ENCODE peak calls at places on chromosomes 16 and 17, in four cellular contexts. J, M, D and A are unnamed samples.

GRCh38 chr17:61275395-61275794 is 124.2 kb upstream of the TBX2 start:
- DNase-seq in J (no peak), M (no peak), D (no peak), A (no peak)

GRCh38 chr16:57566436-57566835 is 24.0 kb downstream of the ADGRG5 start:
- DNase-seq in J (no peak), M (no peak), D (no peak), A (no peak)

GRCh38 chr17:40312131-40312731 is 3.3 kb downstream of the RARA start:
- DNase-seq in J (peak), M (no peak), D (no peak), A (no peak)

GRCh38 chr16:80084614-80085013 is 456.2 kb upstream of the DYNLRB2 start:
- DNase-seq in J (no peak), M (no peak), D (peak), A (no peak)

GRCh38 chr16:1918890-1919679 is 870 bp upstream of the HS3ST6 start:
- DNase-seq in J (no peak), M (no peak), D (no peak), A (no peak)

GRCh38 chr17:2799653-2800052 is 3.4 kb downstream of the RAP1GAP2 start:
- DNase-seq in J (no peak), M (no peak), D (no peak), A (no peak)

GRCh38 chr17:16345565-16345964 is 7.7 kb downstream of the CENPV start:
- DNase-seq in J (no peak), M (no peak), D (no peak), A (no peak)

GRCh38 chr17:56523042-56523441 is 70.5 kb upstream of the NOG start:
- DNase-seq in J (no peak), M (no peak), D (no peak), A (no peak)

GRCh38 chr17:81406117-81406953 is 11.1 kb downstream of the BAHCC1 start:
- DNase-seq in J (no peak), M (no peak), D (no peak), A (no peak)
- H3K4me3 ChIP-seq in J (no peak), M (no peak), D (no peak), A (no peak)

GRCh38 chr16:68375801-68376536 is 65.2 kb downstream of the PRMT7 start:
- DNase-seq in J (no peak), M (no peak), D (no peak), A (no peak)
- H3K4me3 ChIP-seq in J (no peak), M (no peak), D (no peak), A (no peak)

GRCh38 chr16:69087161-69087581 is 18.3 kb upstream of the HAS3 start:
- DNase-seq in J (no peak), M (peak), D (no peak), A (no peak)
- H3K4me3 ChIP-seq in J (no peak), M (peak), D (no peak), A (no peak)

DNA sequence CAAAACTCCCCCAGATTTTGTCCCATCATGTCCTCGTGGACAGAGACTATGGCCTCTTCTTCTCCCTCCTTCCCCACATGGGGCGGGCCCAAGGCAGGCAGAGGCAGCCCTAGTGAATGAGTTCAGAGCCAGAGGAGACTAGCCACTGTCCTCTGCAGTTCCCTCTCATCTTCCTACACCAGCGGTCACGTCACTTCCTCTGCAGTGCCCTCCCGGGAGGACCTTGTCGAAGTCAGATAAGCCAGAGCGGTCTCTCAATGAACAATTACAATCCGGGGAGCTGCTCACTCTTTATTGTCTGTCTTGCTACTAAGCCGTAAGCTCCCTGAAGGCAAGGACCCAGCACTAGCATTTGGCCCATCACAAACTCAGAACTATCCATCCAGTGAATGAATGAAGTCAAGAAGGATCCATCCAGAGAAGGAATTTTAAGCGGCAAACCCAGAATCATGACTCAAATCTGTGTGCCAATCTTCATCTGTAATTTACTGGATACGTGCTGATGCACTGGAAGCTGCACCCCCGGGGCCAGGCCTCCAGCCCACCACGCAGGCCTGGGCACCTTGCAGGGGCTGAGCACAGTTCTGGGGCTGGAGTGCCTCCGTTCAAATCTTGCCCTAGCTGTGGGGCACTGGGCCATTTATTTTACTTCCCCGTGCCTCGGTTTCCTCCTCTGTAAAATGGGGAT is 18.1 kb downstream of the ZNF423 start:
- DNase-seq in J (no peak), M (no peak), D (no peak), A (no peak)
- H3K4me3 ChIP-seq in J (no peak), M (no peak), D (no peak), A (no peak)

GRCh38 chr16:88390760-88391496 is 8.2 kb downstream of the ZNF469 start:
- DNase-seq in J (no peak), M (no peak), D (no peak), A (no peak)
- H3K4me3 ChIP-seq in J (no peak), M (no peak), D (no peak), A (no peak)

GRCh38 chr16:11799509-11800384 is 2.7 kb upstream of the ZC3H7A start:
- DNase-seq in J (peak), M (no peak), D (no peak), A (no peak)
- H3K4me3 ChIP-seq in J (no peak), M (peak), D (no peak), A (no peak)

GRCh38 chr16:12406158-12406557 is 397.5 kb downstream of the CPPED1 start:
- DNase-seq in J (no peak), M (no peak), D (no peak), A (no peak)

GRCh38 chr16:12405083-12405482 is 398.6 kb downstream of the CPPED1 start:
- DNase-seq in J (no peak), M (no peak), D (no peak), A (no peak)

GRCh38 chr16:12398736-12399047 is 405.0 kb downstream of the CPPED1 start:
- DNase-seq in J (no peak), M (no peak), D (no peak), A (no peak)

GRCh38 chr16:12406840-12407690 is 396.6 kb downstream of the CPPED1 start:
- DNase-seq in J (no peak), M (no peak), D (peak), A (no peak)

DNA sequence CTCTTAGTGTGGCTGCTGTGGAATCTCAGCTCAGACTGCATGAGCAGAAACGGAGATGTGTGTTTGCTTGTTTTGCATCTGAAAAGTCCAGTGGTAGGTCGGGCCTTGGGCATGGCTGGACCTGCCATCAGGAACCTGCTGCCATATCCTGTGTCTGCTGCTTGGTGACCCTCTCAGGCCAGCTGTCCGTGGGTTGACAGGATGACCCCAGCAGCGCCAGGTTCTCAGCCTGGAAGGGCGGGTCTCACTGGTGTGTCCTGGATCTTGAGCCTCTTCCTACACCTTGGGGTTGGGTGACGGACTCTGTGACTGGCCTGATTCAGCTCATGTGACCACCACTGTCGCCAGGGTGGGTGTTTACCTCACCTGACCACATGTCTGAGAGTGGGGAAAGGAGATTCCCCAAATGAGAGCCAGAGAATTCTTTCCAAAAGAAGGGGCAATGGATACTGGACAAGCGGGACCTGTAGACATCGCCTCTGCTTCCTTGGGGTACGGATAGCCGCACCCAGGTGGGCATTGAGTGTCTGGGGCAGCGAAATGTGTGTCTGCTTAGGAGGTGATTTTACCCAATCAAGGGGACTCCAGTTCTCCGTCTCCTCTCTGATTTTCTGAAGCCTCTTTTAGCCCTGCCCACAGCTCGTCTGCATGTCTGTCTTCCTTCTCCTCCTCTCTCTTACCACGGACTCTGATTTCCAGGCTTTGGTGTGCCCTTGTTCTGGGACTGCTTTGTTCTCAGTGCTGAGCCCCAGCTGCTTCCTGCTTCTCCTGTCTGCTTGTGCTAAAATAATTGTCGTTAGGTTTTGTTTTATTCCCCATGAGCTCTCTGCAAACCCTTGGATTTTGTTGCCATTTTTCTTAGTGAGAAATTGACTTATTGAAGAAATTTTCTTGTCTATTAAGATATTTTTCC is 399.7 kb downstream of the CPPED1 start:
- DNase-seq in J (no peak), M (no peak), D (no peak), A (no peak)
- H3K4me3 ChIP-seq in J (no peak), M (no peak), D (no peak), A (no peak)

GRCh38 chr16:28494141-28494851 is at the start of gene APOBR:
- DNase-seq in J (no peak), M (peak), D (no peak), A (no peak)
- H3K4me3 ChIP-seq in J (peak), M (peak), D (no peak), A (no peak)

GRCh38 chr16:24537474-24538337 is 1.7 kb upstream of the RBBP6 start:
- DNase-seq in J (no peak), M (no peak), D (no peak), A (no peak)
- H3K4me3 ChIP-seq in J (no peak), M (no peak), D (no peak), A (no peak)

GRCh38 chr17:38578229-38578628 is 27.5 kb downstream of the SRCIN1 start:
- DNase-seq in J (no peak), M (no peak), D (no peak), A (no peak)

GRCh38 chr17:38579934-38580333 is 25.8 kb downstream of the SRCIN1 start:
- DNase-seq in J (no peak), M (peak), D (no peak), A (no peak)

GRCh38 chr17:38577244-38577643 is 28.5 kb downstream of the SRCIN1 start:
- DNase-seq in J (no peak), M (no peak), D (no peak), A (no peak)

GRCh38 chr17:38577645-38578173 is 28.0 kb downstream of the SRCIN1 start:
- DNase-seq in J (no peak), M (no peak), D (no peak), A (no peak)

DNA sequence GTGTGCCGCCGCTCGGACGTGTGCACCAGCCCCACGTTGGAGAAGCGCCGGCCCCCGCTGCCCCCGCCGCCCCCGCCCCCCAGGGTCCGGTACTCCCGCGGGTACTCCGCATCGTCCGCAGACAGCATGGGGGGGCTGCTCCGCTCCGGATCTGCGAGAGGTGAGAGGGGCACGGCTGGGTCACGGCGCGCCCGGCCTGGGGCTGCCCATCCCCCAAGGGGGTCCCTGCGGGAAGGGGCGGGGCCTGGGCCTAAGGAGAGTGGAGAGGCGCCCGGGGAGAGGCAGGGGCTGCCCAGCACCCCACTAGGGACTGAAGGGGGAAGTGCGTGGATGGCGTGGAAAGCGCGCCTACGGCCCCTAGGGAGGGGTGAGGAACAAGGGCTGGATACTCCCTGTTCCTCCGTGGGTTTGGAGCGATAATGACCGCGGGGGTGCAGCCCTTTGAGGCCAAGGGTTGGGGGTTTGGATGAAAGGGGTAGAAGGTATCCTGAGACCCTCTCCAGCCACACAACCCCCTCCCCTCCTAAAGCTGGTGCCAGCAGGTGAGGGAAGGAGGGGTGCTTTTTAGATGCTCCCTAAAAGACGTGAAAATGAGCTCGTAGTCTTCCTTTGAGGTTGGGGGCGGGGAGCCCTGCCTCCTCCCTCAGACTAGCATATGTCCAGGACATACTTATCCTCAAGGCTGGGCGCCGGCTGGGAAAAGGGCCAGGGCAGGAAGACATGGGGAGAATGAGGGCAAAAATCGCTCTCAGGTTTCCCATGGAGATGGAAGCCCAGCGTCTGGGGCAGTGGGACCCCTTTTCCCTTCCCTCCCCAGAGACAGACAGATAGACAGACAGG is 26.9 kb downstream of the SRCIN1 start:
- DNase-seq in J (no peak), M (no peak), D (no peak), A (no peak)
- H3K4me3 ChIP-seq in J (no peak), M (no peak), D (no peak), A (no peak)